ENCODE peak calls at places on chromosomes 11 and 22, in six cellular contexts. N is body of pancreas; G is upper lobe of right lung; I is Peyer's patch; W is uterus; O is naive thymus-derived CD4-positive, alpha-beta T cell. H is an unnamed sample. For H3K9me3, the result is how much of the 10 kb centered on the place peaks cover.

GRCh38 chr11:134764966-134765365 is 352.9 kb upstream of the B3GAT1 start:
- DNase-seq in W (no peak), G (no peak), O (no peak), I (no peak), N (no peak), H (no peak)

GRCh38 chr11:24389575-24389974 is 107.3 kb upstream of the LUZP2 start:
- DNase-seq in G (no peak), O (no peak), I (no peak), N (no peak), W (no peak), H (no peak)

GRCh38 chr11:42311504-42311903 is 852.1 kb upstream of the LRRC4C start:
- DNase-seq in W (no peak), I (no peak), G (no peak), N (no peak), O (no peak), H (no peak)

GRCh38 chr11:63918576-63919171 is 1.7 kb upstream of the RCOR2 start:
- DNase-seq in O (no peak), W (no peak), G (no peak), I (no peak), N (no peak), H (no peak)

GRCh38 chr11:8168485-8169257 is at the start of gene RIC3:
- DNase-seq in W (peak), N (peak), O (peak), I (peak), G (peak), H (no peak)

GRCh38 chr22:23783496-23784167 is 3.1 kb upstream of the SMARCB1 start:
- DNase-seq in N (no peak), I (no peak), O (no peak), G (no peak), W (no peak), H (no peak)

GRCh38 chr11:36254739-36255138 is 34.5 kb downstream of the COMMD9 start:
- DNase-seq in O (no peak), I (no peak), G (no peak), N (no peak), W (no peak), H (no peak)

GRCh38 chr22:20430641-20431519 is 6.7 kb downstream of the SCARF2 start:
- DNase-seq in I (peak), N (peak), W (no peak), G (peak), O (peak), H (peak)

GRCh38 chr11:31141804-31142203 is 227.7 kb downstream of the DCDC1 start:
- DNase-seq in N (no peak), O (no peak), W (no peak), I (no peak), G (no peak), H (no peak)

GRCh38 chr11:73359930-73360742 is 16.1 kb upstream of the RELT start:
- DNase-seq in W (no peak), G (no peak), N (no peak), O (no peak), I (no peak), H (no peak)

GRCh38 chr11:100930185-100930778 is 199.3 kb downstream of the PGR start:
- DNase-seq in I (no peak), O (no peak), G (no peak), W (no peak), N (no peak), H (no peak)

GRCh38 chr22:45211435-45211834 is 29.3 kb downstream of the KIAA0930 start:
- DNase-seq in I (peak), N (no peak), O (no peak), G (no peak), W (no peak), H (no peak)

GRCh38 chr22:25849514-25849913 is 107.5 kb downstream of the MYO18B start:
- DNase-seq in W (no peak), G (no peak), I (no peak), O (no peak), N (peak), H (no peak)

GRCh38 chr11:71927813-71928738 is at the start of gene XNDC1N:
- DNase-seq in I (peak), G (peak), W (peak), N (peak), O (peak), H (peak)

GRCh38 chr22:24289781-24290181 is 19.1 kb downstream of the SPECC1L start:
- DNase-seq in G (no peak), I (no peak), O (no peak), N (no peak), W (no peak), H (no peak)

GRCh38 chr22:18988958-18989357 is 52.9 kb upstream of the PRODH start:
- DNase-seq in O (no peak), N (no peak), I (no peak), G (no peak), W (no peak), H (no peak)

GRCh38 chr11:42329930-42330555 is 870.6 kb upstream of the LRRC4C start:
- DNase-seq in N (no peak), G (no peak), O (no peak), I (no peak), W (no peak), H (no peak)

GRCh38 chr11:44351006-44351660 is 41.2 kb upstream of the ALX4 start:
- DNase-seq in O (no peak), N (no peak), I (no peak), W (no peak), G (peak), H (no peak)

GRCh38 chr22:32313532-32313931 is 44.1 kb upstream of the RFPL3 start:
- DNase-seq in I (peak), G (no peak), W (no peak), O (no peak), N (no peak), H (no peak)

GRCh38 chr11:101211407-101211975 is 81.9 kb upstream of the PGR start:
- DNase-seq in I (no peak), W (no peak), O (no peak), N (no peak), G (no peak), H (no peak)

GRCh38 chr22:31079095-31079642 is 1.9 kb upstream of the SMTN start:
- DNase-seq in W (no peak), G (no peak), N (peak), I (peak), O (no peak), H (no peak)

GRCh38 chr11:2268911-2269600 is 1.3 kb downstream of the ASCL2 start:
- DNase-seq in W (peak), I (peak), O (peak), G (peak), N (peak), H (no peak)

GRCh38 chr11:35260342-35260985 is 121.5 kb downstream of the CD44 start:
- DNase-seq in W (no peak), G (no peak), I (no peak), N (no peak), O (no peak), H (no peak)

GRCh38 chr11:100972046-100972445 is 157.6 kb downstream of the PGR start:
- DNase-seq in N (no peak), I (no peak), W (no peak), O (no peak), G (no peak), H (no peak)

GRCh38 chr11:43585877-43586608 is 94.5 kb upstream of the HSD17B12 start:
- DNase-seq in W (no peak), G (no peak), I (no peak), N (no peak), O (no peak), H (no peak)

GRCh38 chr11:16781821-16782220 is 43.4 kb downstream of the C11orf58 start:
- DNase-seq in W (no peak), N (no peak), I (no peak), G (peak), O (no peak), H (no peak)

GRCh38 chr11:74806267-74806666 is 57.6 kb downstream of the RNF169 start:
- DNase-seq in W (no peak), N (no peak), I (no peak), G (no peak), O (no peak), H (no peak)

GRCh38 chr11:18404062-18404461 is 8.1 kb upstream of the LDHC start:
- DNase-seq in I (no peak), N (no peak), W (no peak), G (no peak), O (no peak), H (no peak)

GRCh38 chr11:91489989-91490388 is 734.6 kb upstream of the FAT3 start:
- DNase-seq in N (no peak), G (no peak), I (no peak), W (no peak), O (no peak), H (no peak)

GRCh38 chr11:2293396-2294339 is 8.1 kb downstream of the C11orf21 start:
- DNase-seq in I (peak), G (peak), N (peak), O (no peak), W (peak), H (no peak)

GRCh38 chr22:33726294-33726711 is 194.0 kb downstream of the LARGE1 start:
- DNase-seq in O (no peak), I (no peak), G (no peak), N (peak), W (peak), H (no peak)

GRCh38 chr22:32697331-32697995 is 104.0 kb upstream of the TIMP3 start:
- DNase-seq in I (no peak), W (no peak), N (no peak), G (no peak), O (no peak), H (no peak)

GRCh38 chr11:3841426-3842304 is 906 bp upstream of the RHOG start:
- DNase-seq in N (peak), I (peak), O (peak), W (peak), G (peak), H (peak)

GRCh38 chr22:36998620-36999351 is 20.5 kb downstream of the TST start:
- DNase-seq in G (no peak), N (no peak), W (no peak), I (no peak), O (no peak), H (no peak)

GRCh38 chr22:31451709-31452571 is 37.7 kb downstream of the EIF4ENIF1 start:
- DNase-seq in N (no peak), I (no peak), O (no peak), W (no peak), G (no peak), H (no peak)

GRCh38 chr22:44357962-44358553 is 45.3 kb upstream of the SHISAL1 start:
- DNase-seq in G (peak), W (peak), I (peak), N (no peak), O (no peak), H (no peak)

GRCh38 chr11:94934362-94934761 is 39.0 kb downstream of the CWC15 start:
- DNase-seq in I (no peak), G (no peak), N (no peak), W (no peak), O (no peak), H (no peak)

GRCh38 chr11:63629426-63629825 is 15.2 kb upstream of the PLAAT3 start:
- DNase-seq in O (no peak), N (no peak), I (no peak), W (no peak), G (no peak), H (no peak)

GRCh38 chr11:36530840-36531239 is 20.8 kb upstream of the TRAF6 start:
- DNase-seq in O (no peak), I (no peak), G (no peak), N (no peak), W (no peak), H (no peak)

GRCh38 chr11:17351510-17352176 is at the start of gene NCR3LG1:
- DNase-seq in W (peak), N (peak), O (peak), G (peak), I (peak), H (peak)

GRCh38 chr11:122817121-122817520 is 21.2 kb upstream of the CRTAM start:
- DNase-seq in G (no peak), O (no peak), I (no peak), W (no peak), N (peak), H (no peak)
- H3K9me3 ChIP-seq in G (under half), O (under half), I (under half), W (under half), N (under half), H (under half)

DNA sequence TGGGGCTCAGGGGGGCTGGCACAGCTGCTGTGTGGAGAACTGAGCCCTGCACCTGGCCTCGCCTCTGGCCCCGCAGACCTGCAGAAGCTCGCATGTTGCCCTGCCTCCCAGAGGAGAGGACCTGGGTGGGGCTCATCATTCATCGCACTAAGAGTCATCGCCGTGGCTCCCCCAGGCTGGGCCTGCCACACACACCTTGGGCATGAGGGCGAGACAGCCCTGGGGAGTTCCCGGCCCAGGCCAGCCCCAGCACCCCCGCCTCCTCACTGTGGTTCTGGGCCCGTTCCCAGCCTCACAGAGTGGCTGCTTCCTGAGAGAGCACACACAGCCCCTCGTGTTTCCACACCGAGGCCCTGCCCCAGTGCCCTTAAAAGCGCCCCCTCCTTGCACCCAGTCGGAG is 694.6 kb downstream of the TBC1D22A start:
- DNase-seq in I (no peak), G (no peak), W (no peak), O (no peak), N (no peak), H (no peak)
- H3K9me3 ChIP-seq in I (under half), G (under half), W (under half), O (under half), N (under half), H (under half)

GRCh38 chr11:70641366-70641765 is 243.0 kb downstream of the CTTN start:
- DNase-seq in W (no peak), G (no peak), N (no peak), I (no peak), O (no peak), H (no peak)
- H3K9me3 ChIP-seq in W (under half), G (under half), N (under half), I (under half), O (under half), H (under half)

GRCh38 chr11:11209967-11210366 is 143.1 kb downstream of the CSNK2A3 start:
- DNase-seq in I (no peak), G (no peak), O (no peak), N (no peak), W (no peak), H (no peak)

GRCh38 chr11:11208994-11209393 is 144.1 kb downstream of the CSNK2A3 start:
- DNase-seq in W (no peak), G (no peak), I (no peak), N (no peak), O (no peak), H (no peak)

GRCh38 chr11:11211186-11211585 is 141.9 kb downstream of the CSNK2A3 start:
- DNase-seq in I (no peak), O (no peak), N (no peak), W (no peak), G (no peak), H (no peak)

GRCh38 chr11:11206457-11206856 is 146.6 kb downstream of the CSNK2A3 start:
- DNase-seq in O (no peak), I (no peak), G (no peak), N (no peak), W (no peak), H (no peak)

DNA sequence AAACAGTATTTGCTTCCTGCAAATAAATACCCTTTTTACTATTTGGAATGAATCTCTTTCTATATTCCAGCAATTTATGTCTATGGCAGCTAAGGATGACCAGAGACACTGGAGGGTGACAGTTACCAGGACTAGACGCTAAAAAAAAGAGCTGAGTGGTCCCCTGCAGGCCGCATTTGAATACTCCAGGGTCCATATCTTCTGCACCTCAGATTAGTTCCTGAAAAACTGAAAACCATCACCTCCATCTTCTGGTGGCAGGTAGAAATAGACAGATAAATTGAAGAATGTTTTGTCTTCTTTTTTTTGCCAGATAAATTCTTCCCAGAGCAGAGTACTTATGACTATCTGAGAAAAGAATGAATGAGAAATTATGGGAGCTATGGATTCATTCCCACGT is 145.6 kb downstream of the CSNK2A3 start:
- DNase-seq in O (no peak), N (no peak), I (no peak), W (no peak), G (no peak), H (no peak)
- H3K9me3 ChIP-seq in O (under half), N (under half), I (under half), W (under half), G (under half), H (under half)

H was measured in T-helper 17 cell.